ENCODE peak calls at places on chromosomes 1 and 21, in seven cellular contexts. R, E, U, X, Q, N and W are unnamed samples.

GRCh38 chr1:39955547-39956539 is 898 bp downstream of the MFSD2A start:
- DNase-seq in R (peak; percentile 25), E (peak; percentile 63), U (peak; percentile 83), X (no peak), Q (peak; percentile 68), N (peak; percentile 62), W (no peak)

GRCh38 chr1:8194481-8195227 is 123.3 kb upstream of the SLC45A1 start:
- DNase-seq in R (no peak), E (peak; percentile 96), U (no peak), X (no peak), Q (no peak), N (no peak), W (no peak)

GRCh38 chr1:181508486-181509165 is 25.3 kb downstream of the CACNA1E start:
- DNase-seq in R (no peak), E (no peak), U (no peak), X (no peak), Q (no peak), N (no peak), W (no peak)

GRCh38 chr1:37434292-37434907 is 40.0 kb upstream of the ZC3H12A start:
- DNase-seq in R (peak; percentile 32), E (peak; percentile 68), U (peak; percentile 80), X (peak; percentile 66), Q (no peak), N (peak; percentile 84), W (peak; percentile 58)

GRCh38 chr1:74343191-74343590 is 108.0 kb downstream of the TNNI3K start:
- DNase-seq in R (no peak), E (no peak), U (no peak), X (no peak), Q (no peak), N (peak; percentile 56), W (no peak)

GRCh38 chr1:32241011-32241763 is 5.8 kb upstream of the FAM167B start:
- DNase-seq in R (peak; percentile 25), E (peak; percentile 57), U (peak; percentile 74), X (peak; percentile 73), Q (peak; percentile 87), N (peak; percentile 75), W (peak; percentile 50)

GRCh38 chr1:117826119-117826518 is 103.3 kb downstream of the GDAP2 start:
- DNase-seq in R (no peak), E (no peak), U (no peak), X (no peak), Q (no peak), N (no peak), W (no peak)

GRCh38 chr21:16137106-16137505 is 407.3 kb downstream of the USP25 start:
- DNase-seq in R (no peak), E (no peak), U (no peak), X (no peak), Q (no peak), N (no peak), W (no peak)

GRCh38 chr21:32687946-32688345 is 39.9 kb downstream of the SYNJ1 start:
- DNase-seq in R (no peak), E (no peak), U (no peak), X (no peak), Q (no peak), N (peak; percentile 52), W (no peak)

GRCh38 chr1:221708987-221709386 is 32.9 kb downstream of the DUSP10 start:
- DNase-seq in R (no peak), E (peak; percentile 52), U (no peak), X (no peak), Q (no peak), N (peak; percentile 14), W (no peak)

GRCh38 chr21:31184462-31184861 is 146.2 kb upstream of the KRTAP19-8 start:
- DNase-seq in R (no peak), E (no peak), U (no peak), X (no peak), Q (no peak), N (no peak), W (no peak)

GRCh38 chr1:78075621-78076020 is 29.9 kb downstream of the GIPC2 start:
- DNase-seq in R (no peak), E (peak; percentile 28), U (no peak), X (no peak), Q (no peak), N (no peak), W (no peak)

GRCh38 chr21:43921979-43922945 is 57.2 kb downstream of the AGPAT3 start:
- DNase-seq in R (no peak), E (no peak), U (no peak), X (no peak), Q (no peak), N (no peak), W (no peak)

GRCh38 chr1:231359113-231359512 is 21.0 kb downstream of the SPRTN start:
- DNase-seq in R (peak; percentile 85), E (peak; percentile 46), U (no peak), X (peak; percentile 58), Q (no peak), N (no peak), W (no peak)

GRCh38 chr21:36968414-36968813 is 1.9 kb upstream of the HLCS start:
- DNase-seq in R (no peak), E (no peak), U (no peak), X (no peak), Q (no peak), N (no peak), W (no peak)

GRCh38 chr1:150152772-150153461 is 3.2 kb downstream of the PLEKHO1 start:
- DNase-seq in R (peak; percentile 53), E (peak; percentile 24), U (no peak), X (peak; percentile 32), Q (no peak), N (no peak), W (no peak)

GRCh38 chr1:109186704-109187071 is 27.0 kb upstream of the SARS1 start:
- DNase-seq in R (no peak), E (no peak), U (no peak), X (peak; percentile 18), Q (no peak), N (no peak), W (no peak)

GRCh38 chr21:31354604-31355443 is 10.8 kb upstream of the TIAM1 start:
- DNase-seq in R (no peak), E (peak; percentile 99), U (no peak), X (peak; percentile 17), Q (no peak), N (peak; percentile 25), W (no peak)

GRCh38 chr1:208242829-208243521 is 1.2 kb downstream of the PLXNA2 start:
- DNase-seq in R (no peak), E (peak; percentile 68), U (peak; percentile 76), X (peak; percentile 43), Q (no peak), N (peak; percentile 66), W (no peak)

GRCh38 chr21:42614811-42615342 is 38.5 kb upstream of the PDE9A start:
- DNase-seq in R (no peak), E (peak; percentile 75), U (no peak), X (no peak), Q (no peak), N (peak; percentile 54), W (no peak)

GRCh38 chr1:30534551-30534940 is 188.8 kb downstream of the MATN1 start:
- DNase-seq in R (no peak), E (no peak), U (no peak), X (no peak), Q (no peak), N (no peak), W (no peak)

GRCh38 chr1:46670134-46670533 is 1.5 kb upstream of the TEX38 start:
- DNase-seq in R (no peak), E (no peak), U (no peak), X (no peak), Q (no peak), N (no peak), W (no peak)

GRCh38 chr1:46671554-46671953 is at the start of gene TEX38:
- DNase-seq in R (no peak), E (no peak), U (no peak), X (no peak), Q (no peak), N (no peak), W (no peak)

GRCh38 chr1:46667782-46668760 is at the start of gene ATPAF1:
- DNase-seq in R (peak; percentile 9), E (peak; percentile 67), U (peak; percentile 76), X (peak; percentile 79), Q (peak; percentile 90), N (peak; percentile 94), W (no peak)

GRCh38 chr1:46665983-46666382 is 2.2 kb downstream of the ATPAF1 start:
- DNase-seq in R (no peak), E (no peak), U (no peak), X (no peak), Q (no peak), N (peak; percentile 53), W (no peak)
- TF ChIP-seq CTCF in R (peak; percentile 35), E (no peak), U (no peak), X (no peak), Q (no peak), N (no peak), W (no peak)

DNA sequence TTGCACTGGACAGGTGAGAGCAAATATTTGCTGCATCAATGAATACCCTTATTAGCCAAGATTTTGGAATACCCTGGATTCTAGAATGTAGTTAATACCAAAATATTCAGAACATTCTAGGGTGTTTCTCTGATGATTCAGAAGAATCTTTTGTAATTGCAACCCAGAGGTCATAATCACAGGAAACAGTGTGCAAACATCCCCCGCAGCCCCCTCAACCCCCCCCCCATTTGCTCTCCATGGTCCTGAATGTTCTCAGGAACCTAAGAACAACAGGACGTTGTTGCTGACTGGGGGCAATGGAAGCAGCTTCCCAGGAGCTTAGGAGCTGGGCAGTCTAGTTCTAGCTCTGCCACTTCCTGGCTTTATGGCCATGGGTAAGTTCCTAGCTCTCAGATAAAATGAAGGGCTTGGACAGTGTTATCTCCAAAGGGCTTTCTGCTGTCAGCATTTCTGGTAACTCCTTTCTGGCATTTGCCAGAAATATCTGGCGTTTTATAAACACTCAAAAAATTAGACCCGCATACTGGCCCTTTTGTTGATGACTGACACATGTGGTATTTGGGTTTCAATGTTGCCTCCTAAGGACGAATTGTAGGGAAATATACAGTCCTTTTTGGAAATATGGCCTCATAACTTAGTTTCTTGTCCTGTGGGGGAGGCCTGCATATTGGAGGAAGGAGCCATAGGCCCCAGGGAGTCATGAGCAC is 178.6 kb downstream of the RRAGC start:
- DNase-seq in R (no peak), E (peak; percentile 4), U (no peak), X (no peak), Q (peak; percentile 11), N (peak; percentile 53), W (no peak)
- TF ChIP-seq CTCF in R (no peak), E (no peak), U (no peak), X (no peak), Q (no peak), N (no peak), W (no peak)

GRCh38 chr1:235933483-235934116 is 66.9 kb upstream of the LYST start:
- DNase-seq in R (no peak), E (no peak), U (no peak), X (no peak), Q (no peak), N (no peak), W (no peak)
- TF ChIP-seq CTCF in R (peak; percentile 9), E (no peak), U (no peak), X (no peak), Q (no peak), N (peak; percentile 18), W (no peak)

DNA sequence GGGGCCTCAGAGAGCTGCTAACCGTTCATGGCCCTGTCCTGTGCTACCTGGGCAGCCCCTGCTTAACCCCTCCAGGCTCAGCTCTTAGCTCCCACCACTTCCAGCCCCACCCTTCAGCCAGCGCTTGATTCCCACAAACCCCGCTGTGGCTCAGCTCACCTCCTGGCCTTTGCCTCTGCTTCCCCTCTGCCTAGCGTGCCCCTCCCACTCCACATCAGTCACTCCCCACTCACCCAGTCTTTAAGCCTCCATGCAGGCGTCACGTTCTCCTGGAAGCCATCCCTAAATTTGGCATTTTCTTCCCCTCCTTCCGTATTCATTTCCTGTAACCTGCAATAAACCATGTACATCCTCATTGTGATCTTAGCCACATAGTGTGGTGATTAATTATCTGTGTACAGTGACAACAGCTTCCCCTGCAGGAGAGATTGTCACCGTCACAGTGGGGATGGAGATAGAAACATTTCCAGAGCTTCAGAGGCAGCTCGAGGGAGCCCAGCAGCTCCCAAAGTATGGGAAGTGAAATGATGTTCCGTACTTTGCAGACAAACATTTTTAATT is 65.5 kb downstream of the EPHB2 start:
- DNase-seq in R (peak; percentile 10), E (peak; percentile 30), U (no peak), X (no peak), Q (no peak), N (no peak), W (no peak)
- TF ChIP-seq CTCF in R (peak; percentile 19), E (peak; percentile 31), U (peak; percentile 40), X (no peak), Q (no peak), N (no peak), W (no peak)